ENCODE peak calls at places on chromosomes 16 and 17, in nine cellular contexts. O, U, J, F, Q, V, S, E and N are unnamed samples.

GRCh38 chr17:68184141-68184571 is 63.7 kb upstream of the AMZ2 start:
- DNase-seq in O (no peak), U (no peak), J (no peak), F (no peak), Q (no peak), V (no peak), S (no peak), E (no peak), N (no peak)

GRCh38 chr17:38658741-38659345 is 15.9 kb downstream of the EPOP start:
- DNase-seq in O (no peak), U (peak; percentile 29), J (peak; percentile 66), F (no peak), Q (no peak), V (no peak), S (no peak), E (no peak), N (no peak)

GRCh38 chr16:15899538-15900100 is 11.2 kb upstream of the CEP20 start:
- DNase-seq in O (no peak), U (no peak), J (peak; percentile 53), F (no peak), Q (no peak), V (no peak), S (no peak), E (peak; percentile 98), N (no peak)

GRCh38 chr17:1714980-1715802 is 5.0 kb upstream of the TLCD2 start:
- DNase-seq in O (peak; percentile 39), U (peak; percentile 92), J (peak; percentile 88), F (no peak), Q (peak; percentile 28), V (peak; percentile 65), S (peak; percentile 82), E (peak; percentile 87), N (peak; percentile 97)

GRCh38 chr17:41026668-41027471 is at the start of gene KRTAP1-5:
- DNase-seq in O (no peak), U (no peak), J (no peak), F (no peak), Q (no peak), V (no peak), S (no peak), E (peak; percentile 61), N (no peak)

GRCh38 chr16:11249233-11250061 is 6.6 kb downstream of the SOCS1 start:
- DNase-seq in O (no peak), U (no peak), J (no peak), F (no peak), Q (no peak), V (no peak), S (no peak), E (no peak), N (no peak)

GRCh38 chr17:43701318-43701743 is 39.6 kb upstream of the MEOX1 start:
- DNase-seq in O (no peak), U (no peak), J (peak; percentile 54), F (peak; percentile 13), Q (peak; percentile 7), V (peak; percentile 65), S (no peak), E (peak; percentile 91), N (no peak)

GRCh38 chr17:79789943-79790804 is 6.7 kb downstream of the CBX8 start:
- DNase-seq in O (peak; percentile 78), U (no peak), J (peak; percentile 73), F (no peak), Q (no peak), V (peak; percentile 44), S (no peak), E (no peak), N (no peak)

GRCh38 chr17:8887834-8888703 is 20.6 kb upstream of the PIK3R6 start:
- DNase-seq in O (peak; percentile 94), U (peak; percentile 54), J (no peak), F (no peak), Q (no peak), V (no peak), S (peak; percentile 23), E (no peak), N (no peak)

GRCh38 chr16:12259258-12259657 is 282.7 kb downstream of the SNX29 start:
- DNase-seq in O (no peak), U (no peak), J (no peak), F (no peak), Q (no peak), V (no peak), S (no peak), E (no peak), N (no peak)

GRCh38 chr16:4505356-4506153 is 29.4 kb downstream of the HMOX2 start:
- DNase-seq in O (no peak), U (peak; percentile 39), J (peak; percentile 80), F (peak; percentile 68), Q (peak; percentile 81), V (peak; percentile 90), S (no peak), E (no peak), N (no peak)

DNA sequence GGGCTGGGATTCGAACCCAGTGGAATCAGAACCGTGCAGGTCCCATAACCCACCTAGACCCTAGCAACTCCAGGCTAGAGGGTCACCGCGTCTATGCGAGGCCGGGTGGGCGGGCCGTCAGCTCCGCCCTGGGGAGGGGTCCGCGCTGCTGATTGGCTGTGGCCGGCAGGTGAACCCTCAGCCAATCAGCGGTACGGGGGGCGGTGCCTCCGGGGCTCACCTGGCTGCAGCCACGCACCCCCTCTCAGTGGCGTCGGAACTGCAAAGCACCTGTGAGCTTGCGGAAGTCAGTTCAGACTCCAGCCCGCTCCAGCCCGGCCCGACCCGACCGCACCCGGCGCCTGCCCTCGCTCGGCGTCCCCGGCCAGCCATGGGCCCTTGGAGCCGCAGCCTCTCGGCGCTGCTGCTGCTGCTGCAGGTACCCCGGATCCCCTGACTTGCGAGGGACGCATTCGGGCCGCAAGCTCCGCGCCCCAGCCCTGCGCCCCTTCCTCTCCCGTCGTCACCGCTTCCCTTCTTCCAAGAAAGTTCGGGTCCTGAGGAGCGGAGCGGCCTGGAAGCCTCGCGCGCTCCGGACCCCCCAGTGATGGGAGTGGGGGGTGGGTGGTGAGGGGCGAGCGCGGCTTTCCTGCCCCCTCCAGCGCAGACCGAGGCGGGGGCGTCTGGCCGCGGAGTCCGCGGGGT is at the start of gene CDH1:
- DNase-seq in O (no peak), U (no peak), J (peak; percentile 94), F (peak; percentile 18), Q (peak; percentile 15), V (peak; percentile 53), S (no peak), E (peak; percentile 89), N (no peak)
- H3K27ac ChIP-seq in O (no peak within 1 kb of the TSS), U (no peak within 1 kb of the TSS), J (peak within 1 kb of the TSS; percentile 79), F (no peak within 1 kb of the TSS), Q (no peak within 1 kb of the TSS), V (no peak within 1 kb of the TSS), S (peak within 1 kb of the TSS; percentile 60), E (peak within 1 kb of the TSS; percentile 97), N (no peak within 1 kb of the TSS)

DNA sequence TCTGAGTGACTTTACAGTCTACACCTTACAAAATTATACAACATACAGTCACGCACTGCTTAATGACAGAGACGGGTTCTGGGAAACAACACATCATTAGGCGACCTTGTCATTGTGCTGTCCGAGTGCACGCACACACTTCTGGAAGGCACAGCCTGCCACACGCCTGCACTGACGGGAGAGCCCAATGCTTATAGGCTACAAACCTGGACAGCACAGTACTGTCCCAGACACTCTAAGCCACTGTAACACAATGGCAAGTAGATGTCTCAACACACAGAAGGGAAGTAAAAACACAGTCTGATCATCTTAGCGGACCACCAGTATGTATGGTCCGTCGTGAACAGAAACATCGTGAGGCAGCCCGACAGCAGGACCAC is 29.8 kb downstream of the KLHDC4 start:
- DNase-seq in O (no peak), U (no peak), J (no peak), F (no peak), Q (no peak), V (no peak), S (no peak), E (no peak), N (no peak)
- H3K27ac ChIP-seq in O (no peak overlapping the region), U (no peak overlapping the region), J (no peak overlapping the region), F (no peak overlapping the region), Q (no peak overlapping the region), V (no peak overlapping the region), S (no peak overlapping the region), E (no peak overlapping the region), N (no peak overlapping the region)

DNA sequence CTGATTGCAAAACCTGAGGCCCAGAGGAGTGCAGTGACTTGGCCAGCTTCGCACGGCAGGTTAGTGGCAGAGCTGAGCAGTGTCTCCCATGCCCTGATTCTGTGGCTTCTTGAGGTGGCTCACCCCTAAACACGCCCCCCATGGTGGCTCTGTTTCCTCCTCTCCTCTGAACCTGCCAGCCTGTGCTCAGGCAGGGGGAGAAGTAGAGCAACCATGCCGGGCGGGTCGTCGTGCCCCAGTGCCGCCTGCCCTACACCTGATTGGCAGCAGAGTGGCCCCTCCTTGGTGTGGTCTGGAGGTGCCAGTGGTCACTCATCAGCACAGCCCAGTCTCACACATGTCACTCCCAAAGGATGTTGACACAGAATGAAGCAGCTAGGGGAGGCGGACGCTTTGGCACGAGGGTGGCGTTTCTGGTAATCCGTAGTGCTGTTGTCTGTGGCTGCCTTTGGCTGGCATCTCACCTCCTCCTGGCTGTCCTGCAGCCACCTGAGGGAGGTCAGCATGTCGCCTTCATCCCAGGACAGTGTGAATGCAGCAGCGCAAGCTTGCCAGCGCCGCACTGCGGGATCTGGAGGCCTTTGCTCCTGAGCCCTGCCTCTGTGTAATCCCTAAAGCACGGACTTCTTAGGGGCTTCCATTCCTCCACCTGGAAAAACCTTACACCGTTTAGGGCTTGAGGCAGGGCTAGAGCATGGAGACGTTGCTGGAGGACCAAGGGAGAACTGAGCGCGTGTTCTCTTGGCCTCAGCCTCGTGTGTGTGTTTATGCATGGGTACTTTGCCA is 294.7 kb downstream of the SEC14L1 start:
- DNase-seq in O (peak; percentile 56), U (no peak), J (no peak), F (peak; percentile 69), Q (peak; percentile 61), V (peak; percentile 69), S (no peak), E (no peak), N (no peak)
- H3K27ac ChIP-seq in O (no peak overlapping the region), U (peak overlapping the region; percentile 1), J (no peak overlapping the region), F (peak overlapping the region; percentile 66), Q (peak overlapping the region; percentile 98), V (no peak overlapping the region), S (peak overlapping the region; percentile 85), E (no peak overlapping the region), N (peak overlapping the region; percentile 62)

GRCh38 chr17:63431618-63431938 is 14.5 kb downstream of the CYB561 start:
- DNase-seq in O (no peak), U (no peak), J (no peak), F (no peak), Q (no peak), V (no peak), S (no peak), E (no peak), N (no peak)
- H3K27ac ChIP-seq in O (peak overlapping the region; percentile 76), U (no peak overlapping the region), J (peak overlapping the region; percentile 59), F (no peak overlapping the region), Q (no peak overlapping the region), V (no peak overlapping the region), S (no peak overlapping the region), E (no peak overlapping the region), N (no peak overlapping the region)

DNA sequence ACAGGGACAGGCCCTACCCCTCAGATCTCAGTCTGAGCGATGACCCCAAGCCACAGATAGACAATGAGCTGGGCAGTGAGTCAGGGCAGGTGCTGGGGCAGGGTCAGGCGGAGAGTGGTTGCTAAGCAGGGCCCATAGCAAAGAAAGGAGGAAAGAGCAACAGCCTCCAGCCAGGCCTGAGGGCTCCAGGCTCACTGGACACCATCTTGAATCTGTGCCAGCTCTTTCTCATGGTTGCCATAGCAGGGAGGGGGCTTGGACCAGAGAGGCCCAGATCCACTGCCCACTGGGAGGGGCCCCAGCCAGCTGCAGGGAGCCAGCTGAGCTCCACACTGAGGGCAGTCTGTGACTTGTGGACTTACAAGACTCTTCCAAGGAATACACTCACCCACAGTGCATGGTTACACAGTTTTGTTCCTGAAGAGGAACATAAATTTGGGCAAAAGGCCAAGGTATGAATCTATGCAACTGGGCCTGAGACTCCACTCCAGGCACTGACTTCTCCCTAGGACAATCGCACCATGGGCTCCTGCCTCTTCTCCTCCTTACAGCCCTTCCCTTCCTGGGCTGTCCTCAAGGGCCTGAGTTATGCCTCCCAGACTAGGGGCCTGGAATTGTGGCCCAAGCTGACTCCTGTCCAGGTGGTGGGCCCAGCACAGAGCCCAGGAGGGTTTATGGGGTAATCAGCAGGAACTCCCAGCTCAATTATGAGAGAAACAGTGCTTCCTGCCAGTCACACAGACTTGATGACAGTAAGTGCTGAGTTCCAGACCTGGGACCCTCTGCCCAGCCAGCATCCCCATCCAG is 59.9 kb downstream of the BEAN1 start:
- DNase-seq in O (no peak), U (peak; percentile 24), J (no peak), F (no peak), Q (no peak), V (no peak), S (no peak), E (peak; percentile 52), N (no peak)
- H3K27ac ChIP-seq in O (no peak overlapping the region), U (no peak overlapping the region), J (peak overlapping the region; percentile 67), F (no peak overlapping the region), Q (no peak overlapping the region), V (no peak overlapping the region), S (peak overlapping the region; percentile 76), E (no peak overlapping the region), N (peak overlapping the region; percentile 54)